ENCODE peak calls at places on chromosomes 1 and 21, in seven cellular contexts. One of them, this sample, is unnamed.

GRCh38 chr1:93673159-93673657 is 8.4 kb downstream of the BCAR3 start:
- DNase-seq in fibroblast of gingiva: peak; percentile 81
- DNase-seq in uterus: no peak
- DNase-seq in coronary artery: no peak
- DNase-seq in left colon: no peak
- DNase-seq in amygdala: no peak
- DNase-seq in spleen: no peak
- DNase-seq in this sample: no peak

GRCh38 chr1:6783956-6784559 is 1.2 kb upstream of the CAMTA1 start:
- DNase-seq in spleen: no peak
- DNase-seq in fibroblast of gingiva: no peak
- DNase-seq in left colon: no peak
- DNase-seq in uterus: no peak
- DNase-seq in coronary artery: no peak
- DNase-seq in amygdala: no peak
- DNase-seq in this sample: no peak

GRCh38 chr1:107963009-107963408 is 2.0 kb downstream of the VAV3 start:
- DNase-seq in left colon: no peak
- DNase-seq in uterus: no peak
- DNase-seq in coronary artery: no peak
- DNase-seq in spleen: no peak
- DNase-seq in amygdala: no peak
- DNase-seq in fibroblast of gingiva: no peak
- DNase-seq in this sample: no peak

GRCh38 chr21:25911730-25912401 is 177.1 kb downstream of the GABPA start:
- DNase-seq in amygdala: peak; percentile 31
- DNase-seq in fibroblast of gingiva: no peak
- DNase-seq in coronary artery: no peak
- DNase-seq in uterus: no peak
- DNase-seq in spleen: no peak
- DNase-seq in left colon: peak; percentile 64
- DNase-seq in this sample: no peak

GRCh38 chr1:157025856-157026255 is 19.7 kb downstream of the ARHGEF11 start:
- DNase-seq in spleen: no peak
- DNase-seq in uterus: peak; percentile 19
- DNase-seq in amygdala: no peak
- DNase-seq in left colon: no peak
- DNase-seq in coronary artery: no peak
- DNase-seq in fibroblast of gingiva: peak; percentile 55
- DNase-seq in this sample: no peak

GRCh38 chr1:217482356-217483102 is 148.4 kb downstream of the GPATCH2 start:
- DNase-seq in fibroblast of gingiva: peak; percentile 40
- DNase-seq in uterus: no peak
- DNase-seq in amygdala: no peak
- DNase-seq in coronary artery: no peak
- DNase-seq in left colon: no peak
- DNase-seq in spleen: no peak
- DNase-seq in this sample: no peak

GRCh38 chr1:180382326-180383115 is 119.9 kb downstream of the ACBD6 start:
- DNase-seq in coronary artery: no peak
- DNase-seq in left colon: no peak
- DNase-seq in fibroblast of gingiva: no peak
- DNase-seq in uterus: no peak
- DNase-seq in spleen: no peak
- DNase-seq in amygdala: no peak
- DNase-seq in this sample: no peak

GRCh38 chr1:101081496-101082282 is 56.1 kb upstream of the DPH5 start:
- DNase-seq in spleen: peak; percentile 67
- DNase-seq in left colon: no peak
- DNase-seq in uterus: no peak
- DNase-seq in amygdala: no peak
- DNase-seq in coronary artery: no peak
- DNase-seq in fibroblast of gingiva: no peak
- DNase-seq in this sample: no peak

GRCh38 chr1:200905411-200906052 is 10.8 kb downstream of the INAVA start:
- DNase-seq in uterus: no peak
- DNase-seq in coronary artery: no peak
- DNase-seq in amygdala: no peak
- DNase-seq in left colon: no peak
- DNase-seq in spleen: peak; percentile 3
- DNase-seq in fibroblast of gingiva: no peak
- DNase-seq in this sample: no peak

GRCh38 chr1:151058682-151059341 is 610 bp downstream of the CDC42SE1 start:
- DNase-seq in amygdala: peak; percentile 3
- DNase-seq in left colon: peak; percentile 60
- DNase-seq in uterus: peak; percentile 45
- DNase-seq in spleen: peak; percentile 81
- DNase-seq in fibroblast of gingiva: peak; percentile 5
- DNase-seq in coronary artery: no peak
- DNase-seq in this sample: no peak

GRCh38 chr1:151868404-151868980 is 15.0 kb upstream of the THEM5 start:
- DNase-seq in fibroblast of gingiva: no peak
- DNase-seq in uterus: no peak
- DNase-seq in amygdala: no peak
- DNase-seq in spleen: no peak
- DNase-seq in left colon: no peak
- DNase-seq in coronary artery: no peak
- DNase-seq in this sample: no peak